ENCODE peak calls at places on chromosomes 6 and 20, in four cellular contexts. One of them, this sample, is unnamed.

GRCh38 chr6:106390088-106390487 is 29.6 kb downstream of the CRYBG1 start:
- DNase-seq in stimulated activated CD4-positive, alpha-beta T cell treated with anti-CD3 and anti-CD28 coated beads, Interleukin-15, amount 100 ng/mL, for 1 hour: no peak
- DNase-seq in retinal pigment epithelial cell: peak; percentile 81
- DNase-seq in left colon: no peak
- DNase-seq in this sample: no peak

GRCh38 chr20:58016779-58017178 is 211.7 kb downstream of the ANKRD60 start:
- DNase-seq in stimulated activated CD4-positive, alpha-beta T cell treated with anti-CD3 and anti-CD28 coated beads, Interleukin-15, amount 100 ng/mL, for 1 hour: no peak
- DNase-seq in retinal pigment epithelial cell: no peak
- DNase-seq in left colon: no peak
- DNase-seq in this sample: no peak

GRCh38 chr20:49230021-49230420 is 10.8 kb downstream of the DDX27 start:
- DNase-seq in stimulated activated CD4-positive, alpha-beta T cell treated with anti-CD3 and anti-CD28 coated beads, Interleukin-15, amount 100 ng/mL, for 1 hour: no peak
- DNase-seq in retinal pigment epithelial cell: no peak
- DNase-seq in left colon: no peak
- DNase-seq in this sample: no peak

GRCh38 chr6:110629153-110629552 is 152.7 kb upstream of the SLC22A16 start:
- DNase-seq in stimulated activated CD4-positive, alpha-beta T cell treated with anti-CD3 and anti-CD28 coated beads, Interleukin-15, amount 100 ng/mL, for 1 hour: no peak
- DNase-seq in retinal pigment epithelial cell: no peak
- DNase-seq in left colon: no peak
- DNase-seq in this sample: no peak

GRCh38 chr6:26543953-26544352 is 5.8 kb downstream of the HMGN4 start:
- DNase-seq in stimulated activated CD4-positive, alpha-beta T cell treated with anti-CD3 and anti-CD28 coated beads, Interleukin-15, amount 100 ng/mL, for 1 hour: no peak
- DNase-seq in retinal pigment epithelial cell: no peak
- DNase-seq in left colon: no peak
- DNase-seq in this sample: no peak

GRCh38 chr20:50071039-50071888 is 41.7 kb downstream of the UBE2V1 start:
- DNase-seq in stimulated activated CD4-positive, alpha-beta T cell treated with anti-CD3 and anti-CD28 coated beads, Interleukin-15, amount 100 ng/mL, for 1 hour: peak; percentile 81
- DNase-seq in retinal pigment epithelial cell: peak; percentile 20
- DNase-seq in left colon: peak; percentile 94
- DNase-seq in this sample: peak; percentile 79

GRCh38 chr6:112934433-112935327 is 587.5 kb downstream of the RFPL4B start:
- DNase-seq in stimulated activated CD4-positive, alpha-beta T cell treated with anti-CD3 and anti-CD28 coated beads, Interleukin-15, amount 100 ng/mL, for 1 hour: no peak
- DNase-seq in retinal pigment epithelial cell: no peak
- DNase-seq in left colon: no peak
- DNase-seq in this sample: no peak

GRCh38 chr6:10505529-10505928 is 15.6 kb upstream of the GCNT2 start:
- DNase-seq in stimulated activated CD4-positive, alpha-beta T cell treated with anti-CD3 and anti-CD28 coated beads, Interleukin-15, amount 100 ng/mL, for 1 hour: no peak
- DNase-seq in retinal pigment epithelial cell: no peak
- DNase-seq in left colon: no peak
- DNase-seq in this sample: no peak

GRCh38 chr20:12054556-12054955 is 136.9 kb downstream of the BTBD3 start:
- DNase-seq in stimulated activated CD4-positive, alpha-beta T cell treated with anti-CD3 and anti-CD28 coated beads, Interleukin-15, amount 100 ng/mL, for 1 hour: no peak
- DNase-seq in retinal pigment epithelial cell: no peak
- DNase-seq in left colon: no peak
- DNase-seq in this sample: no peak

GRCh38 chr20:19783966-19784401 is 25.9 kb downstream of the RIN2 start:
- DNase-seq in stimulated activated CD4-positive, alpha-beta T cell treated with anti-CD3 and anti-CD28 coated beads, Interleukin-15, amount 100 ng/mL, for 1 hour: no peak
- DNase-seq in retinal pigment epithelial cell: peak; percentile 41
- DNase-seq in left colon: no peak
- DNase-seq in this sample: peak; percentile 63

GRCh38 chr20:20412750-20413149 is 44.8 kb downstream of the INSM1 start:
- DNase-seq in stimulated activated CD4-positive, alpha-beta T cell treated with anti-CD3 and anti-CD28 coated beads, Interleukin-15, amount 100 ng/mL, for 1 hour: no peak
- DNase-seq in retinal pigment epithelial cell: no peak
- DNase-seq in left colon: no peak
- DNase-seq in this sample: no peak

GRCh38 chr6:168648240-168648639 is 207.3 kb downstream of the SMOC2 start:
- DNase-seq in stimulated activated CD4-positive, alpha-beta T cell treated with anti-CD3 and anti-CD28 coated beads, Interleukin-15, amount 100 ng/mL, for 1 hour: no peak
- DNase-seq in retinal pigment epithelial cell: no peak
- DNase-seq in left colon: no peak
- DNase-seq in this sample: peak; percentile 38

GRCh38 chr6:32790306-32790705 is 26.5 kb downstream of the HLA-DOB start:
- DNase-seq in stimulated activated CD4-positive, alpha-beta T cell treated with anti-CD3 and anti-CD28 coated beads, Interleukin-15, amount 100 ng/mL, for 1 hour: no peak
- DNase-seq in retinal pigment epithelial cell: no peak
- DNase-seq in left colon: no peak
- DNase-seq in this sample: no peak